ENCODE peak calls at places on chromosomes 1 and 21, in seven cellular contexts. Q is glutamatergic neuron, Z is endothelial cell, J is GM23248, T is NCI-H510A treated with DMSO at 0.1 percent for 48 hours, M is GM10248, X is fibroblast of mammary gland. A is an unnamed sample.

GRCh38 chr21:41956926-41957729 is 3.3 kb upstream of the C2CD2 start:
- DNase-seq in Q (no peak), Z (no peak), J (peak), T (no peak), M (no peak), X (peak), A (no peak)

GRCh38 chr1:4650981-4651380 is 3.4 kb upstream of the AJAP1 start:
- DNase-seq in Q (no peak), Z (no peak), J (no peak), T (no peak), M (no peak), X (no peak), A (no peak)

GRCh38 chr21:45507523-45507875 is 34.7 kb downstream of the SLC19A1 start:
- DNase-seq in Q (peak), Z (no peak), J (no peak), T (no peak), M (no peak), X (no peak), A (peak)

GRCh38 chr1:39488801-39489566 is 2.5 kb upstream of the BMP8A start:
- DNase-seq in Q (peak), Z (no peak), J (peak), T (no peak), M (no peak), X (no peak), A (no peak)

GRCh38 chr1:25039229-25039628 is 109.2 kb upstream of the RUNX3 start:
- DNase-seq in Q (no peak), Z (no peak), J (peak), T (no peak), M (no peak), X (peak), A (no peak)

GRCh38 chr1:234069760-234070159 is 165.3 kb downstream of the SLC35F3 start:
- DNase-seq in Q (no peak), Z (no peak), J (no peak), T (no peak), M (no peak), X (no peak), A (no peak)

GRCh38 chr21:41366522-41367151 is 4.8 kb downstream of the MX2 start:
- DNase-seq in Q (no peak), Z (no peak), J (peak), T (peak), M (peak), X (peak), A (no peak)

GRCh38 chr1:20496241-20496661 is 10.2 kb upstream of the CAMK2N1 start:
- DNase-seq in Q (no peak), Z (no peak), J (peak), T (no peak), M (no peak), X (peak), A (no peak)

GRCh38 chr1:96971849-96972602 is 250.4 kb downstream of the PTBP2 start:
- DNase-seq in Q (no peak), Z (no peak), J (no peak), T (no peak), M (no peak), X (no peak), A (no peak)

GRCh38 chr1:113813218-113813617 is 942 bp upstream of the RSBN1 start:
- DNase-seq in Q (no peak), Z (no peak), J (no peak), T (no peak), M (no peak), X (no peak), A (no peak)

GRCh38 chr1:242530761-242531160 is 6.3 kb upstream of the PLD5 start:
- DNase-seq in Q (no peak), Z (no peak), J (peak), T (no peak), M (no peak), X (peak), A (no peak)

GRCh38 chr1:151998611-151999362 is 5.1 kb upstream of the S100A10 start:
- DNase-seq in Q (no peak), Z (no peak), J (no peak), T (no peak), M (no peak), X (peak), A (no peak)

GRCh38 chr1:35925741-35926140 is 5.2 kb upstream of the AGO3 start:
- DNase-seq in Q (peak), Z (no peak), J (peak), T (no peak), M (no peak), X (peak), A (no peak)

GRCh38 chr1:203177471-203178039 is 1.9 kb upstream of the MYBPH start:
- DNase-seq in Q (no peak), Z (no peak), J (peak), T (peak), M (no peak), X (peak), A (no peak)

GRCh38 chr1:192913683-192914082 is 104.8 kb downstream of the RGS2 start:
- DNase-seq in Q (no peak), Z (no peak), J (no peak), T (no peak), M (no peak), X (no peak), A (no peak)

GRCh38 chr1:23673086-23673813 is 18.4 kb upstream of the RPL11 start:
- DNase-seq in Q (no peak), Z (peak), J (peak), T (no peak), M (peak), X (peak), A (peak)

GRCh38 chr1:182185822-182186756 is 124.6 kb upstream of the ZNF648 start:
- DNase-seq in Q (no peak), Z (no peak), J (peak), T (no peak), M (no peak), X (peak), A (no peak)

GRCh38 chr1:173946380-173946921 is 29.3 kb upstream of the SERPINC1 start:
- DNase-seq in Q (no peak), Z (no peak), J (no peak), T (no peak), M (no peak), X (peak), A (no peak)

GRCh38 chr1:214476229-214476957 is 75.0 kb downstream of the PTPN14 start:
- DNase-seq in Q (no peak), Z (no peak), J (peak), T (no peak), M (no peak), X (no peak), A (no peak)

GRCh38 chr1:7712731-7713323 is 58.3 kb upstream of the VAMP3 start:
- DNase-seq in Q (no peak), Z (no peak), J (no peak), T (no peak), M (no peak), X (no peak), A (no peak)

GRCh38 chr1:53593758-53594380 is 134.7 kb downstream of the DMRTB1 start:
- DNase-seq in Q (peak), Z (peak), J (no peak), T (peak), M (no peak), X (no peak), A (peak)

GRCh38 chr1:19411612-19412011 is 73.7 kb downstream of the CAPZB start:
- DNase-seq in Q (no peak), Z (no peak), J (no peak), T (no peak), M (peak), X (no peak), A (no peak)

GRCh38 chr1:196732526-196732925 is 42.1 kb upstream of the CFHR3 start:
- DNase-seq in Q (no peak), Z (no peak), J (no peak), T (no peak), M (no peak), X (no peak), A (no peak)

GRCh38 chr1:165224504-165224903 is 132.0 kb downstream of the LMX1A start:
- DNase-seq in Q (no peak), Z (no peak), J (no peak), T (no peak), M (no peak), X (no peak), A (no peak)

GRCh38 chr1:228222548-228222947 is 14.7 kb downstream of the OBSCN start:
- DNase-seq in Q (no peak), Z (no peak), J (no peak), T (no peak), M (no peak), X (no peak), A (no peak)

GRCh38 chr1:154527192-154527591 is 25.0 kb upstream of the SHE start:
- DNase-seq in Q (no peak), Z (no peak), J (no peak), T (no peak), M (no peak), X (no peak), A (no peak)

GRCh38 chr1:11571906-11572616 is 82.2 kb downstream of the FBXO2 start:
- DNase-seq in Q (peak), Z (peak), J (no peak), T (peak), M (no peak), X (no peak), A (peak)

GRCh38 chr1:53182111-53182593 is 14.5 kb upstream of the CPT2 start:
- DNase-seq in Q (peak), Z (peak), J (peak), T (peak), M (peak), X (peak), A (peak)

GRCh38 chr1:26703466-26703865 is 7.7 kb downstream of the ARID1A start:
- DNase-seq in Q (no peak), Z (no peak), J (no peak), T (no peak), M (no peak), X (no peak), A (no peak)

GRCh38 chr21:33801424-33802405 is 113.9 kb downstream of the ATP5PO start:
- DNase-seq in Q (no peak), Z (no peak), J (peak), T (peak), M (no peak), X (peak), A (no peak)

GRCh38 chr1:224565186-224565585 is 50.9 kb upstream of the CNIH3 start:
- DNase-seq in Q (no peak), Z (no peak), J (peak), T (no peak), M (no peak), X (peak), A (no peak)

GRCh38 chr1:9890224-9890731 is 19.8 kb downstream of the CTNNBIP1 start:
- DNase-seq in Q (no peak), Z (no peak), J (peak), T (peak), M (no peak), X (peak), A (no peak)

GRCh38 chr1:194929376-194929775 is 1678.9 kb downstream of the KCNT2 start:
- DNase-seq in Q (no peak), Z (no peak), J (peak), T (no peak), M (no peak), X (no peak), A (no peak)

GRCh38 chr1:234584431-234584805 is 25.6 kb downstream of the IRF2BP2 start:
- DNase-seq in Q (no peak), Z (no peak), J (no peak), T (no peak), M (no peak), X (no peak), A (no peak)

GRCh38 chr21:44789880-44790279 is 11.7 kb downstream of the UBE2G2 start:
- DNase-seq in Q (no peak), Z (no peak), J (peak), T (no peak), M (no peak), X (peak), A (no peak)

GRCh38 chr1:17441265-17441992 is 2.0 kb upstream of the RCC2 start:
- DNase-seq in Q (no peak), Z (no peak), J (peak), T (peak), M (no peak), X (peak), A (no peak)

GRCh38 chr21:14773777-14774345 is 227.7 kb upstream of the SAMSN1 start:
- DNase-seq in Q (peak), Z (peak), J (peak), T (no peak), M (peak), X (peak), A (peak)

GRCh38 chr1:7948950-7949349 is 8.3 kb upstream of the TNFRSF9 start:
- DNase-seq in Q (no peak), Z (no peak), J (peak), T (no peak), M (no peak), X (peak), A (no peak)